ENCODE peak calls at places on chromosomes 4 and X, in four cellular contexts. One of them, this sample, is unnamed.

GRCh38 chr4:173357939-173358338 is 12.8 kb upstream of the SAP30 start:
- DNase-seq in activated T-helper 1 cell treated with Interleukin-2 at 50 U/mL for 16 hours: no peak
- DNase-seq in cardiac fibroblast: no peak
- DNase-seq in Right ventricle myocardium inferior: no peak
- DNase-seq in this sample: no peak

GRCh38 chr4:175639346-175639745 is 172.7 kb downstream of the GPM6A start:
- DNase-seq in Right ventricle myocardium inferior: no peak
- DNase-seq in cardiac fibroblast: no peak
- DNase-seq in activated T-helper 1 cell treated with Interleukin-2 at 50 U/mL for 16 hours: no peak
- DNase-seq in this sample: no peak

GRCh38 chrX:56615282-56615681 is 51.9 kb downstream of the UBQLN2 start:
- DNase-seq in activated T-helper 1 cell treated with Interleukin-2 at 50 U/mL for 16 hours: no peak
- DNase-seq in Right ventricle myocardium inferior: no peak
- DNase-seq in cardiac fibroblast: no peak
- DNase-seq in this sample: no peak

GRCh38 chr4:98838977-98839618 is 89.8 kb downstream of the EIF4E start:
- DNase-seq in Right ventricle myocardium inferior: no peak
- DNase-seq in cardiac fibroblast: peak
- DNase-seq in activated T-helper 1 cell treated with Interleukin-2 at 50 U/mL for 16 hours: no peak
- DNase-seq in this sample: peak

GRCh38 chr4:173257732-173258717 is 76.1 kb downstream of the HMGB2 start:
- DNase-seq in activated T-helper 1 cell treated with Interleukin-2 at 50 U/mL for 16 hours: peak
- DNase-seq in Right ventricle myocardium inferior: no peak
- DNase-seq in cardiac fibroblast: peak
- DNase-seq in this sample: peak

GRCh38 chrX:96919672-96920071 is 36.0 kb downstream of the RPA4 start:
- DNase-seq in activated T-helper 1 cell treated with Interleukin-2 at 50 U/mL for 16 hours: no peak
- DNase-seq in cardiac fibroblast: no peak
- DNase-seq in Right ventricle myocardium inferior: peak
- DNase-seq in this sample: no peak

GRCh38 chr4:70632028-70632427 is 3.5 kb downstream of the ENAM start:
- DNase-seq in Right ventricle myocardium inferior: no peak
- DNase-seq in cardiac fibroblast: peak
- DNase-seq in activated T-helper 1 cell treated with Interleukin-2 at 50 U/mL for 16 hours: no peak
- DNase-seq in this sample: peak

GRCh38 chr4:140122891-140123290 is 31.1 kb downstream of the MAML3 start:
- DNase-seq in Right ventricle myocardium inferior: no peak
- DNase-seq in activated T-helper 1 cell treated with Interleukin-2 at 50 U/mL for 16 hours: no peak
- DNase-seq in cardiac fibroblast: no peak
- DNase-seq in this sample: no peak

GRCh38 chrX:111445485-111445884 is 33.5 kb upstream of the DCX start:
- DNase-seq in cardiac fibroblast: peak
- DNase-seq in Right ventricle myocardium inferior: no peak
- DNase-seq in activated T-helper 1 cell treated with Interleukin-2 at 50 U/mL for 16 hours: no peak
- DNase-seq in this sample: peak

GRCh38 chr4:52173470-52174055 is 122.5 kb downstream of the SPATA18 start:
- DNase-seq in Right ventricle myocardium inferior: peak
- DNase-seq in activated T-helper 1 cell treated with Interleukin-2 at 50 U/mL for 16 hours: no peak
- DNase-seq in cardiac fibroblast: peak
- DNase-seq in this sample: peak

GRCh38 chr4:150994721-150995120 is 20.4 kb downstream of the LRBA start:
- DNase-seq in activated T-helper 1 cell treated with Interleukin-2 at 50 U/mL for 16 hours: no peak
- DNase-seq in cardiac fibroblast: no peak
- DNase-seq in Right ventricle myocardium inferior: no peak
- DNase-seq in this sample: no peak

GRCh38 chr4:3362431-3363287 is 69.8 kb downstream of the RGS12 start:
- DNase-seq in cardiac fibroblast: no peak
- DNase-seq in activated T-helper 1 cell treated with Interleukin-2 at 50 U/mL for 16 hours: no peak
- DNase-seq in Right ventricle myocardium inferior: no peak
- DNase-seq in this sample: no peak

GRCh38 chr4:116585240-116585639 is 500.1 kb downstream of the TRAM1L1 start:
- DNase-seq in Right ventricle myocardium inferior: no peak
- DNase-seq in activated T-helper 1 cell treated with Interleukin-2 at 50 U/mL for 16 hours: no peak
- DNase-seq in cardiac fibroblast: no peak
- DNase-seq in this sample: no peak

GRCh38 chr4:176780995-176781738 is 11.6 kb downstream of the VEGFC start:
- DNase-seq in Right ventricle myocardium inferior: no peak
- DNase-seq in activated T-helper 1 cell treated with Interleukin-2 at 50 U/mL for 16 hours: no peak
- DNase-seq in cardiac fibroblast: peak
- DNase-seq in this sample: peak

GRCh38 chr4:26330946-26331345 is 10.1 kb downstream of the RBPJ start:
- DNase-seq in activated T-helper 1 cell treated with Interleukin-2 at 50 U/mL for 16 hours: no peak
- DNase-seq in cardiac fibroblast: no peak
- DNase-seq in Right ventricle myocardium inferior: no peak
- DNase-seq in this sample: no peak